ENCODE peak calls at places on chromosomes 11 and 22, in nine cellular contexts. S is epithelial cell of esophagus; R is activated T-helper 1 cell treated with Interleukin-2 at 50 U/mL for 16 hours; M is neural crest cell; D is dorsolateral prefrontal cortex; N is NCI-H524; E is activated CD4-positive, alpha-beta memory T cell treated with anti-CD3 and anti-CD28 coated beads for 36 hours; P is midbrain; Y is OCI-LY7. A is an unnamed sample.

GRCh38 chr11:34840736-34841386 is 75.3 kb downstream of the APIP start:
- DNase-seq in S (peak; percentile 69), R (no peak), M (no peak), D (no peak), N (no peak), E (peak; percentile 33), P (no peak), Y (peak; percentile 67), A (peak; percentile 27)

GRCh38 chr11:128616158-128616557 is 28.8 kb upstream of the ETS1 start:
- DNase-seq in S (no peak), R (no peak), M (no peak), D (no peak), N (no peak), E (no peak), P (peak; percentile 11), Y (no peak), A (no peak)

GRCh38 chr11:104529213-104529612 is 365.3 kb upstream of the PDGFD start:
- DNase-seq in S (no peak), R (no peak), M (no peak), D (no peak), N (no peak), E (no peak), P (no peak), Y (no peak), A (no peak)

GRCh38 chr11:123239371-123240150 is 44.5 kb upstream of the CLMP start:
- DNase-seq in S (peak; percentile 68), R (no peak), M (no peak), D (no peak), N (no peak), E (no peak), P (no peak), Y (no peak), A (no peak)

GRCh38 chr11:117583063-117583801 is 213.8 kb downstream of the DSCAML1 start:
- DNase-seq in S (no peak), R (no peak), M (peak; percentile 38), D (peak; percentile 65), N (no peak), E (no peak), P (peak; percentile 32), Y (no peak), A (no peak)

GRCh38 chr22:20750461-20751184 is 23.3 kb upstream of the SERPIND1 start:
- DNase-seq in S (peak; percentile 90), R (no peak), M (no peak), D (peak; percentile 70), N (peak; percentile 29), E (peak; percentile 71), P (no peak), Y (no peak), A (peak; percentile 63)

GRCh38 chr11:64879226-64879900 is 942 bp upstream of the EHD1 start:
- DNase-seq in S (no peak), R (no peak), M (no peak), D (no peak), N (no peak), E (no peak), P (no peak), Y (no peak), A (no peak)

GRCh38 chr11:64447717-64448598 is 89.0 kb downstream of the RPS6KA4 start:
- DNase-seq in S (no peak), R (no peak), M (no peak), D (no peak), N (peak; percentile 48), E (no peak), P (peak; percentile 38), Y (peak; percentile 76), A (no peak)

GRCh38 chr11:14327105-14327504 is 31.9 kb downstream of the RRAS2 start:
- DNase-seq in S (no peak), R (no peak), M (no peak), D (no peak), N (no peak), E (no peak), P (no peak), Y (no peak), A (no peak)

GRCh38 chr22:37077802-37078448 is 26.4 kb downstream of the KCTD17 start:
- DNase-seq in S (peak; percentile 55), R (peak; percentile 75), M (peak; percentile 77), D (no peak), N (no peak), E (peak; percentile 91), P (peak; percentile 37), Y (peak; percentile 68), A (peak; percentile 90)

GRCh38 chr11:35662061-35662648 is 420 bp upstream of the TRIM44 start:
- DNase-seq in S (peak; percentile 28), R (peak; percentile 1), M (no peak), D (no peak), N (peak; percentile 54), E (peak; percentile 31), P (peak; percentile 84), Y (no peak), A (peak; percentile 33)

GRCh38 chr11:93396356-93396755 is 65.8 kb downstream of the DEUP1 start:
- DNase-seq in S (no peak), R (no peak), M (no peak), D (no peak), N (no peak), E (no peak), P (no peak), Y (no peak), A (no peak)

GRCh38 chr11:113991718-113992458 is 17.0 kb downstream of the HTR3A start:
- DNase-seq in S (no peak), R (no peak), M (no peak), D (no peak), N (peak; percentile 95), E (no peak), P (peak; percentile 31), Y (no peak), A (no peak)

GRCh38 chr22:47294222-47294532 is 531.7 kb downstream of the TBC1D22A start:
- DNase-seq in S (no peak), R (no peak), M (no peak), D (no peak), N (no peak), E (no peak), P (no peak), Y (no peak), A (no peak)

GRCh38 chr11:30488304-30488998 is 97.7 kb downstream of the MPPED2 start:
- DNase-seq in S (peak; percentile 71), R (no peak), M (no peak), D (no peak), N (peak; percentile 5), E (no peak), P (no peak), Y (no peak), A (no peak)

GRCh38 chr11:78840190-78840589 is 265.5 kb upstream of the NARS2 start:
- DNase-seq in S (no peak), R (no peak), M (no peak), D (no peak), N (no peak), E (no peak), P (no peak), Y (no peak), A (no peak)

GRCh38 chr11:557328-558132 is 3.0 kb downstream of the LMNTD2 start:
- DNase-seq in S (no peak), R (no peak), M (no peak), D (no peak), N (no peak), E (no peak), P (no peak), Y (no peak), A (no peak)

GRCh38 chr11:56816259-56816658 is 67.8 kb upstream of the OR9G4 start:
- DNase-seq in S (no peak), R (no peak), M (no peak), D (no peak), N (no peak), E (no peak), P (no peak), Y (no peak), A (no peak)

GRCh38 chr22:39994046-39994565 is 648 bp upstream of the FAM83F start:
- DNase-seq in S (peak; percentile 62), R (no peak), M (no peak), D (no peak), N (no peak), E (peak; percentile 66), P (no peak), Y (no peak), A (peak; percentile 86)

GRCh38 chr11:101880208-101880607 is 34.6 kb upstream of the CEP126 start:
- DNase-seq in S (peak; percentile 75), R (no peak), M (no peak), D (no peak), N (no peak), E (no peak), P (no peak), Y (peak; percentile 61), A (no peak)

GRCh38 chr11:35138949-35139881 is at the start of gene CD44:
- DNase-seq in S (peak; percentile 83), R (peak; percentile 74), M (peak; percentile 14), D (no peak), N (no peak), E (peak; percentile 83), P (peak; percentile 40), Y (no peak), A (peak; percentile 89)

GRCh38 chr11:86816251-86816726 is 15.9 kb downstream of the PRSS23 start:
- DNase-seq in S (no peak), R (no peak), M (no peak), D (no peak), N (no peak), E (no peak), P (no peak), Y (no peak), A (no peak)

GRCh38 chr11:67120456-67120855 is 1.4 kb downstream of the KDM2A start:
- DNase-seq in S (no peak), R (no peak), M (no peak), D (no peak), N (no peak), E (no peak), P (no peak), Y (no peak), A (no peak)

GRCh38 chr11:63560506-63561179 is 2.5 kb downstream of the PLAAT2 start:
- DNase-seq in S (peak; percentile 74), R (no peak), M (no peak), D (no peak), N (no peak), E (no peak), P (no peak), Y (no peak), A (no peak)

GRCh38 chr11:84671325-84672019 is 955.7 kb downstream of the DLG2 start:
- DNase-seq in S (no peak), R (no peak), M (no peak), D (no peak), N (no peak), E (no peak), P (no peak), Y (no peak), A (no peak)

A was measured in activated CD8-positive, alpha-beta T cell treated with anti-CD3 and anti-CD28 coated beads for 36 hours.